ENCODE peak calls at places on chromosome 7, in ten cellular contexts. L is IMR-90, A is heart left ventricle, J is body of pancreas, D is astrocyte of the spinal cord, Z is HL-60, T is foreskin fibroblast, V is Panc1, Y is PC-3, S is Peyer's patch. N is an unnamed sample.

GRCh38 chr7:98617960-98618418 is 904 bp downstream of the NPTX2 start:
- DNase-seq in S (no peak), Y (no peak), Z (no peak), J (no peak), D (no peak), L (no peak), T (peak), V (no peak), A (no peak), N (no peak)

GRCh38 chr7:754531-755420 is 27.7 kb upstream of the PRKAR1B start:
- DNase-seq in Z (no peak), T (no peak), Y (no peak), L (no peak), A (no peak), V (no peak), J (no peak), D (no peak), S (peak), N (peak)

GRCh38 chr7:123011766-123012369 is 16.4 kb upstream of the TAS2R16 start:
- DNase-seq in D (no peak), Y (peak), J (no peak), V (no peak), T (no peak), L (no peak), A (no peak), S (no peak), Z (no peak), N (no peak)

GRCh38 chr7:151187409-151188251 is 580 bp upstream of the ASB10 start:
- DNase-seq in S (no peak), D (no peak), A (peak), V (no peak), T (no peak), Y (no peak), L (no peak), Z (no peak), J (no peak), N (peak)

GRCh38 chr7:43671520-43671919 is 57.8 kb downstream of the COA1 start:
- DNase-seq in A (no peak), D (no peak), V (no peak), Z (no peak), T (no peak), J (no peak), S (no peak), L (no peak), Y (no peak), N (no peak)

GRCh38 chr7:149291036-149291835 is 29.2 kb downstream of the ZNF783 start:
- DNase-seq in T (no peak), Z (no peak), A (no peak), J (no peak), D (no peak), V (no peak), Y (no peak), S (no peak), L (no peak), N (peak)

GRCh38 chr7:91249506-91250233 is 14.6 kb upstream of the FZD1 start:
- DNase-seq in S (no peak), J (no peak), L (peak), A (no peak), D (peak), Z (no peak), Y (peak), T (peak), V (no peak), N (no peak)

GRCh38 chr7:148930335-148930734 is 46.2 kb upstream of the EZH2 start:
- DNase-seq in Z (no peak), S (no peak), T (no peak), A (no peak), Y (no peak), D (no peak), J (no peak), V (no peak), L (no peak), N (no peak)

GRCh38 chr7:73770002-73770859 is at the start of gene CLDN3:
- DNase-seq in T (peak), S (peak), D (no peak), Y (peak), A (no peak), L (no peak), V (no peak), Z (no peak), J (peak), N (peak)

GRCh38 chr7:87318741-87319140 is 26.7 kb upstream of the CROT start:
- DNase-seq in J (no peak), Y (no peak), L (no peak), S (no peak), Z (no peak), D (no peak), V (no peak), A (no peak), T (no peak), N (no peak)
- H3K4me3 ChIP-seq in J (no peak), Y (no peak), L (no peak), S (no peak), Z (no peak), D (no peak), V (no peak), A (no peak), T (no peak), N (no peak)

DNA sequence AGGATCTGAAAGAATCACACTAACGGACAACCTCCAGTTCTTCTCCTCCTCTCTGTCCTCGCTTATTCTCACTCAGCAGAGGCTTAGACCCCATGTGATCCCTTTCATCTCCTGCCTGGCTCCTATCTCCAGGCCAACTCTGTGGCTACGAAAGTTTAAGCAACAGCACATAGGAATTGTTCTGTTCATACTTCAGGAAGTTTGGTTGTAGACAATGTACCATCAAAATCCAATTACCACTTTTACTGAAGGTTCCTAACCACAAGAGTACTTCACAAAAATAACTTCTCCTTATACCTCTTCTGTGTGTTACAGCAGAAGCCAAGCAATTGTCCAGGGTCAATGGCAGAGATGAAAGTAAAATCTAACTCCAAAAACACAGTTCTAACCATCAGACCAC is 80.1 kb downstream of the SLC25A13 start:
- DNase-seq in S (no peak), T (no peak), J (no peak), A (no peak), Y (no peak), D (peak), Z (peak), L (no peak), V (no peak), N (no peak)
- H3K4me3 ChIP-seq in S (no peak), T (no peak), J (no peak), A (no peak), Y (no peak), D (no peak), Z (no peak), L (no peak), V (no peak), N (no peak)

DNA sequence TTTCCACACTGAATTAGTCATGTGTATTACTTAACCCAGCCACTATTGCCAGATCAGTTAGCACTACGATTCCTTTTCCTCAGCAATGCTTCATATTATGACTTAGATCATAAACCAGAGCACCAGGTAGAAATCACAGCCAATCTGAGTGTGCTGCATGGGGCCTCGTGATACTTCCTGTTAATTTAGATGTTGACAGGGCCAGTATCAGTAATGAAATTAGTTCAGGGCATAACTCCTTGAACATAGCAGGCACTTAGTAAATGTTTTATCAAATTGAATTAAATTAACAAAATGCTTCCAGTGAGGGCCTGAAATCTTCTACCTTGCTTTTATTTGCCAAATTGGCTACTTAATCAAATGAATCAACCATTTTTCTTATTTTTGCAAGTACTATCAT is 169.3 kb upstream of the LRGUK start:
- DNase-seq in S (no peak), T (no peak), V (no peak), L (no peak), A (no peak), Z (no peak), D (no peak), Y (no peak), J (no peak), N (no peak)
- H3K4me3 ChIP-seq in S (no peak), T (no peak), V (no peak), L (no peak), A (no peak), Z (no peak), D (no peak), Y (no peak), J (no peak), N (no peak)

GRCh38 chr7:12402365-12402725 is 1.3 kb downstream of the VWDE start:
- DNase-seq in D (no peak), Y (peak), A (no peak), V (no peak), S (no peak), J (no peak), T (no peak), L (no peak), Z (no peak), N (no peak)

GRCh38 chr7:12398186-12398585 is 5.5 kb downstream of the VWDE start:
- DNase-seq in Y (no peak), S (no peak), L (no peak), J (no peak), Z (no peak), D (no peak), A (no peak), T (no peak), V (no peak), N (no peak)

GRCh38 chr7:12409097-12409711 is 5.5 kb upstream of the VWDE start:
- DNase-seq in Z (no peak), J (no peak), Y (no peak), A (no peak), D (no peak), L (no peak), S (no peak), V (no peak), T (no peak), N (no peak)

GRCh38 chr7:12401538-12402364 is 1.9 kb downstream of the VWDE start:
- DNase-seq in D (no peak), T (no peak), Z (no peak), S (no peak), J (no peak), V (no peak), Y (no peak), L (no peak), A (no peak), N (no peak)

DNA sequence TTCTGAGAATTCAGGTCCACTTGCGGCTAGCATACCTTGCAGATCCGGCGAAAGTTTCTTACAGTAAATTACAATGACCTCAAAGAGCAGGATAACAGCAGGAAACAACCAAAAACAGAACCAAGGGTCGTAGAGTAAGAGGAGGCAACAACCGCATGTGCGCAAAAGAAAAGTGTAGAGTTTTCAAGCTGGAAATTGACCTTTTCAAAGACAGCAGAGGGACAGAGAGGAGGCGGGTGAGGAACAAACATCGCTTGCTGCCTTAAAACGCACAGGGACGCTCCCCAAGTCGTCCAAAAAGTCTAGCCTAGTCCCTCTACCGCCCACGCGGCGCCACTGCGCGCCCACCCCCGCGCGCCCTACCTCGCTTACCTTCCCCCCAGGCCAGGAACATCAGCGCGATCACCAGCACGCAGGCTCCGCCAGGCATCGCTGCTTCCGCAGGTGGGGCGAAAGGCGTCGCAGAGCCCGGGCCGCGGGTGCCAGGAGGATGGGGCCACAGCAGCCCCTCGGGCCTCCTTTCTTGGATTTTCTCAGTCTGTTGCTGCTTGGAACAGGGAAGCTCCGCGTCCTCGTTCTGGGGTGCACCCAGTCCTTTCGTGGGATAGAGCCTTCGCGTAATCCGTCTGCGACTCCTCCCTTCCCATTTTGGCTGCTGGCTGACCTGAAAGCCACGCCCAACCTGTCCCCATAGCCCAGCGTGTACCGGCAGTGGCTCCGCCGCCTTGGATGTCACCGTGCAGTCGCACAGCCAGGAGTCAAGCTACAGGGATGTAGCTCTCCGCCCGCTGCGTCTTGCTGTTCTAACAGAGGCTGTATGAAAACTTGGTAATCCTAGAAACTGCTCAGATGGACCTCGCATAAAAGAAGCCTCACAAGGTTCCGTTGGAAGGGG is at the start of gene VWDE:
- DNase-seq in V (peak), S (peak), Z (no peak), Y (peak), D (peak), L (no peak), T (peak), A (no peak), J (peak), N (peak)
- H3K4me3 ChIP-seq in V (peak), S (peak), Z (peak), Y (peak), D (peak), L (no peak), T (peak), A (peak), J (peak), N (peak)

GRCh38 chr7:104328970-104329825 is 795 bp downstream of the LHFPL3 start:
- DNase-seq in L (no peak), Y (no peak), A (no peak), D (no peak), V (no peak), T (peak), S (no peak), J (no peak), Z (no peak), N (no peak)
- H3K4me3 ChIP-seq in L (peak), Y (no peak), A (no peak), D (peak), V (no peak), T (no peak), S (no peak), J (no peak), Z (no peak), N (no peak)

GRCh38 chr7:42493436-42494198 is 256.6 kb upstream of the GLI3 start:
- DNase-seq in Y (peak), T (peak), A (peak), Z (no peak), V (no peak), L (peak), J (peak), S (peak), D (peak), N (peak)
- H3K4me3 ChIP-seq in Y (peak), T (peak), A (peak), Z (no peak), V (no peak), L (peak), J (no peak), S (peak), D (peak), N (peak)

DNA sequence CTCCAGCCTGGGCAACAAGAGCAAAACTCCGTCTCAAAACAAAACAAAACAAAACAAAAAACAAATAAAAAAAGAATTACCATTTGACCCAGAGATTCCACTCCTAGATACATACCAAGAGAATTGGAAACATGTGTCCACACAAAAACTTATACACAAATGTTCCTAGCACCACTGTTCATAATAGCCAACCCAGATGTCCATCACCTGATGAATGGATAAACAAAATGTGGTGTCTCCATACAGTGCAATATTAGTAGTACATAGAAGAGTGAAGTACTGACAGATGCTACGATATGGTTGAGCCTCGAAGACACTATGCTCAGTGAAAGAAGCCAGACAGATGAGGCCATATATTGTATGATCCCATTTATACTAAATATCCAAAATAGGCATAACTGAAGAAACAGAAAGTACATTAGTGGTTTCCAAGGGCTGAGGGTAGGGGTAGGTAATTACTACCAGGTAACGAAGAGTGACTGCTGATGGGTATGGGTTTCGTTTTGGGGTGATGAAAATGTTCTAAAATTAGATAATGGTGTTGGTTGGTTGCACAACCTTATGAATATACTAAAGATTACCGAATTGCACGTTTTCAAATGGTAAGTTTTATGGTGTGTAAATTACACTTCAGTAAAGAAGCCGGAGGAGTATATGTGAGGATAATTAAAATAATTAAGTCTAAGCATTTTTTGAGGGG is 20.0 kb downstream of the MYO1G start:
- DNase-seq in L (no peak), Y (no peak), T (peak), A (no peak), Z (no peak), S (no peak), D (no peak), J (no peak), V (no peak), N (no peak)
- H3K4me3 ChIP-seq in L (no peak), Y (no peak), T (no peak), A (no peak), Z (no peak), S (no peak), D (no peak), J (no peak), V (no peak), N (no peak)

DNA sequence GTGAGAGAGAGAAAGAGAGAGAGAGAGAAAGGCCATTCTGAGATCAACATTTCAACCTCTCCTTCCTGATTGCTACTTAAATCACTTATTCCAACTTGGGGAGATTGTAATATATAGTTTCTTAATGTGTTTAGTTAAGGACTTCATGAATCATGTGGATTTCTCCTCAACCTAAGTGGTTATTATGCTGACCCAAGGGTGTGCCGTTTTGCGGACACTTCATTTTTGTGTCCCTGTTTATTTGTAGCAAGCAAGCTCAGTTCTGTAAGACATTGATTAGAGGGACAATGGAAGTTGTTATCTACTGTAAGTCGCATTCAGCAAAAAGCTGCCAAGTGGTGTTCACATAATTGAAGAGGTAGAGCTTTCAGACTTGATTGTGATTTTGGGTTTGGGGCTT is 20.0 kb upstream of the COL1A2 start:
- DNase-seq in L (no peak), S (no peak), A (no peak), J (no peak), Y (no peak), T (peak), D (peak), V (no peak), Z (no peak), N (no peak)
- H3K4me3 ChIP-seq in L (peak), S (no peak), A (no peak), J (no peak), Y (no peak), T (peak), D (peak), V (no peak), Z (no peak), N (peak)